ENCODE peak calls at places on chromosomes 4 and X, in seven cellular contexts. Y is HCT116, R is Panc1, B is RWPE2, H is upper lobe of right lung, O is foreskin keratinocyte, V is GM12878. M is an unnamed sample. For H3K27me3, the result is how much of the 10 kb centered on the place peaks cover.

GRCh38 chrX:13492286-13492685 is 77.1 kb upstream of the EGFL6 start:
- ATAC-seq in Y (no peak), R (no peak), B (no peak), H (no peak), O (no peak), V (peak), M (no peak)

GRCh38 chr4:80495847-80496246 is 160.3 kb downstream of the CFAP299 start:
- ATAC-seq in Y (no peak), R (no peak), B (no peak), H (no peak), O (no peak), V (no peak), M (no peak)

GRCh38 chr4:23401572-23401971 is 488.3 kb downstream of the PPARGC1A start:
- ATAC-seq in Y (no peak), R (no peak), B (peak), H (no peak), O (peak), V (no peak), M (no peak)

GRCh38 chr4:128558896-128559669 is 250.4 kb upstream of the JADE1 start:
- ATAC-seq in Y (no peak), R (no peak), B (no peak), H (peak), O (no peak), V (no peak), M (peak)

GRCh38 chr4:148216866-148217814 is 225.1 kb downstream of the NR3C2 start:
- ATAC-seq in Y (no peak), R (no peak), B (no peak), H (peak), O (no peak), V (peak), M (no peak)

GRCh38 chr4:8744083-8744805 is 127.4 kb downstream of the HMX1 start:
- ATAC-seq in Y (peak), R (no peak), B (no peak), H (no peak), O (no peak), V (no peak), M (no peak)

GRCh38 chr4:105894570-105895323 is 524 bp upstream of the NPNT start:
- ATAC-seq in Y (peak), R (peak), B (peak), H (peak), O (peak), V (peak), M (peak)

GRCh38 chrX:44310227-44310626 is 33.2 kb downstream of the EFHC2 start:
- ATAC-seq in Y (no peak), R (no peak), B (no peak), H (no peak), O (no peak), V (no peak), M (no peak)

DNA sequence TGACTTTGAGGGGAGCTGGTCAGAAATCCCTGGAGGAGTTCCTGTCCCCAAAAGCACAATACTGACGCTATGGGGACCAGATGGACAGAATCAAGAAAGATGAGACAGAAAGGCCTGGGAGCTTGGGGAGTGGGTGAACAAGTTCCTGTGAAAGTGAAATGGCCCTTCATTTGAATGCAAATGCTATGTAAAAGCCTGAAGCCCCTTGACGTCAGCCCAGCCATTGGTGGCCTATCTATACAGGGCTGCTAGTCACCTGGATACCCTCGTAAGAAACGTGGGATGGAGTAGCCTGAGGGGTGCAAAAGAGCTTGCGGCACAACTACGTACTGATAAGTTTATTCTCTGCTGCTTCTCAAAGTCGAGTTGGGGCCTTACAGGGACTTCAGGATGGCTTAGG is at the start of gene CDX4:
- ATAC-seq in Y (no peak), R (no peak), B (no peak), H (no peak), O (no peak), V (no peak), M (no peak)
- H3K27me3 ChIP-seq in Y (under half), R (under half), B (under half), H (under half), O (under half), V (under half), M (under half)

DNA sequence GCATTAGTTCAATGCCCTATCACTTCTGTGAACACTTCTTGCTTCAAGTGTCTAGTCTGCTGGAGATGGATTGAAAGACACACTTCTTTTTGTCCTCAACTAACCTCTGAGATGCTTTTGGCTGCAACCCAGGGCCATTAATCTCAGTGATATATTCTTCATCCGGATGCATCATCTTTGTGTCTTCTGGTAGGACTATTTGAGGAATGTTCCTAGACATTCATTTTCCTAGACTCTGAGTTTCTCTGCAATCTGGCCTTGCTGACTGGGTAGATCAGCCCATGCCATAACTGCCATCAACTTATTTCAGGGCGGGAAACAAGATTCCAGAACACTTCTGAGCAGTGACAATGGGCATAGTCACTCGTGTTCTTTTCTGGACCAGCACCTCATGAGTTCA is 329.4 kb downstream of the PDGFC start:
- ATAC-seq in Y (no peak), R (no peak), B (no peak), H (no peak), O (no peak), V (no peak), M (no peak)
- TF ChIP-seq CTCF in Y (no peak), R (no peak), B (no peak), H (no peak), O (no peak), V (no peak), M (no peak)

GRCh38 chr4:108169639-108170038 is 907 bp upstream of the LEF1 start:
- ATAC-seq in Y (no peak), R (no peak), B (no peak), H (no peak), O (no peak), V (no peak), M (no peak)
- H3K27me3 ChIP-seq in Y (under half), R (under half), B (half or more), H (half or more), O (under half), V (under half), M (half or more)

GRCh38 chrX:95325185-95325584 is 1359.5 kb upstream of the DIAPH2 start:
- ATAC-seq in Y (no peak), R (no peak), B (no peak), H (no peak), O (no peak), V (no peak), M (no peak)
- TF ChIP-seq CTCF in Y (no peak), R (peak), B (no peak), H (no peak), O (no peak), V (no peak), M (no peak)

GRCh38 chr4:139961344-139961948 is 192.5 kb downstream of the MAML3 start:
- ATAC-seq in Y (no peak), R (no peak), B (no peak), H (no peak), O (no peak), V (no peak), M (no peak)
- H3K27me3 ChIP-seq in Y (under half), R (under half), B (under half), H (under half), O (under half), V (under half), M (under half)

GRCh38 chr4:140094701-140095420 is 59.1 kb downstream of the MAML3 start:
- ATAC-seq in Y (no peak), R (peak), B (no peak), H (peak), O (no peak), V (peak), M (peak)
- TF ChIP-seq CTCF in Y (no peak), R (no peak), B (no peak), H (no peak), O (no peak), V (no peak), M (no peak)

DNA sequence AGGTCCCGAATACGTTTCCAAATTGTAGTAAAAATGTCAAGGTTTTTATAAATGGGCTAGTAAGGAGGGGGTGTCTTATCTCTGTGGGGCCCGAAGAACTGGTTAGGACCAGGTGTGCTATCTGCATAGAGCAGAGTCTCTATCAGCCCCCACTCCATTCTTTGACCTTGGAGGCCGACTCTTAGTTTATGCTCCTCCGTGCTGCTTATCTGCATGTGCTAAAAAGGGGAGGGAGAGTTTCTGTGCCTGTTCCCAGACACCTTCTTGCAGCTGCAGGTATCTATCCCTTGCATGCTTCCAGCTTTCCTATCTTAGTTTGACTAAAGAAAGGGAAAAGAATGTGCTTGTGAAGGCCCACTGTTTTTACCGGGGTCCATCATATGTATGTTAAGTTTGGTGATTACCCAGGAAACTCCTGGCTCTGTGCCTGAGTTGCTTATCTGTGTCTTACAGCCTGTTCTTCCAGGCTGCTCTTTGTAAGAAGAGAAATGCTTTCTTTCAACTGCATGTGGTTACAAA is 28.6 kb upstream of the NAF1 start:
- ATAC-seq in Y (no peak), R (no peak), B (no peak), H (no peak), O (no peak), V (no peak), M (no peak)
- H3K27me3 ChIP-seq in Y (under half), R (under half), B (under half), H (under half), O (under half), V (under half), M (under half)

DNA sequence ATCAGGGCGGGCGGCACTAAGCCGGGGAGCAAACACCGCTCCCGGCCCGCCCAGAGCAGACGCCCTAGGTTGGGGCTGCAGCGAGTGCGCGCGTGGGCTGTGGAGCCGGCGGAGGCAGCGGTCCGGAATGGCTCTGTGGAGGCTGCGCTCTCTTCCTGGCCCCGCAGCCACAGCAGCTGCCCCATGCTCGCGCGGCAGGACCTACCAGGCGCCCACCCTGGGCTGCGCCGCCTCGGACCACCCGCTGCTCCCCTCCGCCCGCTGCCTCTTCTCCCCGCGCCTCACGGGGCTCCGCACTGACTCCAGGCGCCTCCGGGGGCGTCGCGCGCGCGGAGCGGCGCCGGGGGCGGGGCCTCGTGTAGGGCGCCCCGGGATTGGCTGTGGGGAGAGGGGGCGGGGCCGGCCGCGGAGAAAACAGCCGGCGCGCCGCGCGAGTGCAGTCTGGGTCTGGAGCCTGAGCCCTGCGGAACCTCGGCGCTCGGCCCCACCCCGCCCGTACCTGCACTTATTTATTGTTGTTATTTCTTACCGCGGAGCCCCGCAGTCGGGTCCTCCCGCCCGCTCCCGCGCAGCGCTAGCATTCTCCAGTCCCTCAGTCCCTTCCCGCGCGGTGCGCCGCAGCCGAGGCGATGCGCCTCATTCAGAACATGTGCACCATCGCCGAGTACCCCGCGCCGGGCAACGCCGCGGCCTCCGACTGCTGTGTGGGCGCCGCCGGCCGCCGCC is at the start of gene RASL11B:
- ATAC-seq in Y (peak), R (peak), B (peak), H (peak), O (peak), V (peak), M (peak)
- TF ChIP-seq CTCF in Y (no peak), R (peak), B (peak), H (peak), O (peak), V (peak), M (peak)

GRCh38 chr4:152936446-152937279 is 540 bp downstream of the FHDC1 start:
- ATAC-seq in Y (peak), R (peak), B (peak), H (peak), O (peak), V (peak), M (peak)

GRCh38 chr4:152937535-152938236 is 1.6 kb downstream of the FHDC1 start:
- ATAC-seq in Y (peak), R (peak), B (peak), H (peak), O (peak), V (peak), M (peak)

GRCh38 chr4:152937280-152937534 is 1.1 kb downstream of the FHDC1 start:
- ATAC-seq in Y (no peak), R (no peak), B (no peak), H (no peak), O (no peak), V (no peak), M (no peak)

GRCh38 chr4:152935661-152936445 is at the start of gene FHDC1:
- ATAC-seq in Y (peak), R (peak), B (peak), H (peak), O (peak), V (peak), M (peak)

GRCh38 chr4:152935138-152935537 is 985 bp upstream of the FHDC1 start:
- ATAC-seq in Y (peak), R (no peak), B (no peak), H (no peak), O (no peak), V (no peak), M (no peak)
- H3K27me3 ChIP-seq in Y (under half), R (under half), B (under half), H (under half), O (under half), V (under half), M (half or more)

M was measured in gastroesophageal sphincter.